ENCODE peak calls at places on chromosomes 11 and 22, in four cellular contexts. W, D, O and Q are unnamed samples.

GRCh38 chr11:71914127-71914526 is 14.3 kb downstream of the XNDC1N start:
- DNase-seq in D (peak), W (no peak), O (no peak), Q (no peak)

GRCh38 chr11:8459711-8460399 is 134.2 kb downstream of the STK33 start:
- DNase-seq in W (no peak), O (no peak), D (no peak), Q (no peak)

GRCh38 chr11:111347723-111348115 is 31.4 kb downstream of the POU2AF1 start:
- DNase-seq in O (no peak), D (peak), W (no peak), Q (no peak)

GRCh38 chr22:36352775-36353507 is 34.8 kb downstream of the MYH9 start:
- DNase-seq in O (no peak), D (peak), W (no peak), Q (peak)

GRCh38 chr11:34327804-34328631 is 29.8 kb downstream of the ABTB2 start:
- DNase-seq in D (no peak), W (no peak), O (no peak), Q (no peak)

GRCh38 chr11:58574851-58575250 is 805 bp downstream of the LPXN start:
- DNase-seq in D (peak), W (no peak), O (no peak), Q (peak)

GRCh38 chr22:38873469-38874411 is 1.7 kb upstream of the CBX6 start:
- DNase-seq in D (no peak), O (peak), W (no peak), Q (no peak)

GRCh38 chr22:39234157-39234793 is 10.5 kb downstream of the PDGFB start:
- DNase-seq in W (no peak), O (no peak), D (no peak), Q (peak)

GRCh38 chr22:39949964-39950737 is 10.0 kb upstream of the TMA7B start:
- DNase-seq in D (no peak), W (no peak), O (no peak), Q (no peak)

GRCh38 chr11:61776561-61777075 is 15.8 kb downstream of the TMEM258 start:
- DNase-seq in D (peak), O (peak), W (peak), Q (peak)

GRCh38 chr22:45640291-45640940 is 31.2 kb upstream of the ATXN10 start:
- DNase-seq in D (no peak), W (no peak), O (no peak), Q (no peak)

GRCh38 chr11:19974886-19975285 is 185.4 kb downstream of the DBX1 start:
- DNase-seq in O (no peak), D (no peak), W (no peak), Q (no peak)

GRCh38 chr22:19811811-19812771 is 42.6 kb downstream of the GNB1L start:
- DNase-seq in W (no peak), D (no peak), O (no peak), Q (no peak)

GRCh38 chr11:45110562-45110961 is 35.9 kb upstream of the PRDM11 start:
- DNase-seq in O (no peak), D (peak), W (no peak), Q (peak)

GRCh38 chr22:30906411-30906810 is 62.2 kb downstream of the MORC2 start:
- DNase-seq in D (no peak), W (no peak), O (no peak), Q (no peak)

GRCh38 chr22:30890689-30891442 is 77.7 kb downstream of the MORC2 start:
- DNase-seq in W (no peak), O (peak), D (peak), Q (peak)

GRCh38 chr22:41512421-41513194 is 31.7 kb downstream of the POLR3H start:
- DNase-seq in O (no peak), D (peak), W (no peak), Q (peak)

DNA sequence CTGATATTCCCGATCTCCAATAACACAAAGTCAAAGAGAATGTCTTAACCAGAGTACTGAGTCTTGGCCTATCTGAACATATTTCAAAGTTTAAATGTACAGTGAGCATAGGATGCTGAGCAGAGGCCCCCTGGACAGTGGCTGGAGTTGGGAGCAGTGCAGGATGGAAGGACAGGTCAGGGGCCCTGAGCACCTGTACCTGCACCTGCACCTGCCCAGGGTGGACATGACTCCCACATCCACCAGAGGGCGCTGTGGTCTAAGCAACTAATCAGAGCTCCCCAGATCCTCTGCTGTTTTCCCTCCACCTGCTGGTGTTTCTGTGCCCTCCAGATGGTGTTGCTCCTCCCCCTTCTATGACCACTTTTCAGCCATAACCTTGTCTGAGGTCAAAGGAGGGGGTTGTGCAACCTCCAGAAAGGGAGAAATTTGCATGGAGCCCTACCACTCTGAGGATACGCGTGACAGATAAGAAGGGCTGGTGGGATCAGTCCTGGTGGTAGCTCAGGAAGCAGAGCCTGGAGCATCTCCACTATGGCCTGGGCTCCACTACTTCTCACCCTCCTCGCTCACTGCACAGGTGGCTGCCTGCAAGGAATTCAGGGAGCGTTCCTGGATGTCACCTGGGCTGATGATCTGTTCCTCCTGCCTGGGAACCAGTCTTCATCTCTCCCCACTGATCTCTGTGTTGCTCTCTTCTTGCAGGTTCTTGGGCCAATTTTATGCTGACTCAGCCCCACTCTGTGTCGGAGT is 49.1 kb upstream of the VPREB1 start:
- DNase-seq in O (peak), D (peak), W (peak), Q (peak)
- TF ChIP-seq CTCF in O (peak), D (peak), W (peak), Q (peak)

DNA sequence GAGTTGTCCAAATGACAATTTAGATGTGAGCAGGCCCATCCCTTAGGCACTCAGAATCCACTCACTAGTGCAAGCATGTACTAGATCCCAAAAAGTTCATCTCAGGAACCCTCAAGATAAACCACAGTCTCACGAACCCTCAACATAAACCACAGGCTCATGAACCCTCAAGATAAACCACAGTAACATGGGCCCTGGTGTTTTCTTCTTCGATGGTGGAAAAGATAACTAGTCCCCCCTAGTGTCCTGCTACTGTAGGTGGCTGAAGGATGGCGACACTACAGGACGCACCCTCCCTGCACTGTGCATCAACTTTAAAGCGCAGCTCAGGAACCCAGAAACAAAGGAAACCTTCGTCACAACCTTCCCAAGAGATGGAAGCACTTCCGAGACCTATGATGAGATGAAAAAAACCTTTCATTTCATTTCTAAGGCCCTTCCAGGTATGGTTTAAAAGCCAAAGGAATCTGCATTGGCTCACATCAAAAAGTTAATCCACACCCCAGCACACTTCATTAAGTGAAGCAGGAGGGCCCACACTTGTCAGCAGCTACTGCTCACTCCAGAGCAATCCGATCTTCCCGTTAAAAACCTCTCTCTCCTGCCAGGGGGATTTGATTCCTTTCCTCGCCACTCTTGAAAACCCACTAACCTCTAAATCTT is 2.4 kb downstream of the LARGE1 start:
- DNase-seq in O (no peak), D (peak), W (no peak), Q (peak)
- TF ChIP-seq CTCF in O (peak), D (peak), W (no peak), Q (peak)

GRCh38 chr11:69637956-69638871 is 2.7 kb upstream of the CCND1 start:
- DNase-seq in D (peak), W (no peak), O (no peak), Q (peak)

GRCh38 chr11:69639843-69640242 is 1.1 kb upstream of the CCND1 start:
- DNase-seq in O (no peak), D (no peak), W (no peak), Q (no peak)

GRCh38 chr11:69637601-69637955 is 3.4 kb upstream of the CCND1 start:
- DNase-seq in W (no peak), D (no peak), O (no peak), Q (no peak)

GRCh38 chr11:69640260-69640994 is 529 bp upstream of the CCND1 start:
- DNase-seq in D (peak), O (peak), W (no peak), Q (peak)

GRCh38 chr11:69638941-69639681 is 1.8 kb upstream of the CCND1 start:
- DNase-seq in D (peak), O (peak), W (peak), Q (peak)
- TF ChIP-seq CTCF in D (no peak), O (no peak), W (no peak), Q (no peak)

DNA sequence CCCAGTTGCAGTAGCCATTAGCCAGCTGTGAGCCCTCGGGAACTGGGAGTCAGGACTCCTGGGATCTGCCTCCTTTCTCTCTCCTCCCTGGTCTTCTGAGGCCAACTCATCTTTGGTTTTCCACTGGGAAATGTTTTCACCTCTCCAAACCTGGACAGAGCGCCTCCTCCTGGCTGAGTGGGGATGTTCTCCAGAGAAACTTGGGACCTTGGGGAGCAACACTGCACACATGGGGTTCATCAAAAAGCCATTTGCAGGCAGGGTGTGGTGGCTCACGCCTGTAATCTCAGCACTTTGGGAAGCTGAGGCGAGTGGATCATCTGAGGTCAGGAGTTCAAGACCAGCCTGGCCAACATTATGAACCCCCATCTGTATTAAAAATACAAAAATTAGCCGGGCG is 145.4 kb downstream of the NECTIN1 start:
- DNase-seq in O (no peak), D (peak), W (no peak), Q (no peak)
- TF ChIP-seq CTCF in O (no peak), D (peak), W (no peak), Q (peak)

GRCh38 chr11:16041207-16041606 is 315.1 kb downstream of the SOX6 start:
- DNase-seq in D (no peak), W (no peak), O (no peak), Q (no peak)
- TF ChIP-seq CTCF in D (no peak), W (no peak), O (no peak), Q (no peak)

DNA sequence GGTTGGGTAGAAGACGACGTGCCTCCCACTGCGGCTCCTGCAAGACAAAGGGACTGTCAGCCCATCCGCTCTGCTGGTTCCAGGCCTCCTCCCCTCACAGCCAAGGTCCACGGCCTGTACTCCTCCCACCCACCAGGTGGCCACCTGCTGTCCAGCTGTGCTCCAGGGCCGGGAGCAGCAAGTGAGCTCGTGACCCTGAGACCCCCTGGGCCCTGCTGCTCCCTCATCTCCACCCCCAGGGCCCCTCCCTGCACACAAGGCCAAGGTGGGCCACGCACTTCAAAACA is 27.4 kb downstream of the TSPAN4 start:
- DNase-seq in O (no peak), D (no peak), W (no peak), Q (no peak)
- TF ChIP-seq CTCF in O (no peak), D (no peak), W (no peak), Q (peak)

DNA sequence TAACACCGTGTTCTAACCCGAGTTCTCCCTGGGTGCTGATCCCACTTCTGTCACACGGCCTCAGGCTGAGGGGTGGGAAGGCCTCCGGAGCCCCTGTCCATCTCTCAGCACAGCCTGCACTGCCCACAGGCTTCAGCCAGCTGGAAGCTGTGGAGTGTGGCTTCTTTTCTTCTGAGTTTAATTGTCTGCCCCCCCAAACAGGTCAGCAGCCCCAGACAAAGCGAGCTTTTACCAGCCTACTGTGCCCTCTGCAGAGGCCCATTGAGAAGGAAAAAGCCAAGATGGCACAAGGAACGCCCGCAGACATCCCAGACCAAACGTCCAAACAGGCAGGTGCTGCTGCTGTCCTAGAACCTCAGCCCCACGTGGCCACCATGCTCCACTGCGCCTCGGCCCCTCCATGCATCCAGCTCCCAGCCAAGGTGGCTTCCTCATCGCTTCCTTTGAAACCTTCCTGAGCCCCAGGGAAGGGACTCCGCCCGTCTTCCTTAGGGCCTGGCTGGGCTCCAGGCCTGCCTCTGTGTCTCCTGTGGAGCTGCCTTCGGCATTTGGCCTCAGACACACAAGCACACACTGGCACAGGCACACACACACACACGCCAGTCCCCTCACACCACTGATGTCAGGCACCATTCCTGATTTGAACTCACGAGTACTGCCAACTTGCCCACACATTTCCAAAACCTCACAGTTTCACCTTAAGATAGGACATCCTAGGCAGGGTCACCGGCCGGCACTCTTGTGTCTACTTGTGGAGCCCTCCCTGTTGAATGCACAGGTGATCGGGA is 1.7 kb downstream of the MOB2 start:
- DNase-seq in O (no peak), D (no peak), W (no peak), Q (no peak)
- TF ChIP-seq CTCF in O (no peak), D (no peak), W (no peak), Q (no peak)

DNA sequence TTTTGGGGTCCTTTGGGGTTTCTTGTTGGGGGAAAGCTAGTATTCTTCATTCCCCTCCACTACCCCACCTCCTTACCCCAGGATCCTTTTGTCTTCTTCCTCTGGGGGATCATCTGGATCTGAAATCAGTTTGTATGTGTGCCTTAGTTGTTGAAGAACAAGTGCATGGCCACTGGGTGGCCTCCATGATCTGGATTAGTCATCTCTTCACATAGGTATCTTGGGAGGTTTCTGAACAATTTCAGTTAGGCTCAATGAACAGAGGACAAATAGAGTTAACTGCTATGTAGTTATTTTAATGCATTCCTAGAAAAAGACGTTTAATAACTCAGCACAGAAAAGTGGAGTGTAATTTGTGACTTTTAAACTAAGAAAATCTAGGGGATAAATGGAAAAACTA is 7.1 kb upstream of the VWA5A start:
- DNase-seq in D (peak), W (no peak), O (no peak), Q (peak)
- TF ChIP-seq CTCF in D (peak), W (no peak), O (peak), Q (peak)